ENCODE peak calls at places on chromosomes 2 and 18, in ten cellular contexts. One of them, this sample, is unnamed.

GRCh38 chr2:186771850-186772463 is 77.0 kb downstream of the ZSWIM2 start:
- DNase-seq in AG10803: no peak
- DNase-seq in heart right ventricle: no peak
- DNase-seq in K562: no peak
- DNase-seq in lower leg skin: no peak
- DNase-seq in fibroblast of lung: no peak
- DNase-seq in dorsolateral prefrontal cortex: no peak
- DNase-seq in mucosa of descending colon: no peak
- DNase-seq in IMR-90: no peak
- DNase-seq in fibroblast of villous mesenchyme: peak
- DNase-seq in this sample: no peak

GRCh38 chr2:85560812-85561279 is 447 bp downstream of the GGCX start:
- DNase-seq in AG10803: no peak
- DNase-seq in heart right ventricle: no peak
- DNase-seq in K562: no peak
- DNase-seq in lower leg skin: no peak
- DNase-seq in fibroblast of lung: no peak
- DNase-seq in dorsolateral prefrontal cortex: no peak
- DNase-seq in mucosa of descending colon: no peak
- DNase-seq in IMR-90: no peak
- DNase-seq in fibroblast of villous mesenchyme: peak
- DNase-seq in this sample: no peak

GRCh38 chr18:45741056-45741455 is 17.1 kb downstream of the SLC14A1 start:
- DNase-seq in AG10803: no peak
- DNase-seq in heart right ventricle: no peak
- DNase-seq in K562: no peak
- DNase-seq in lower leg skin: no peak
- DNase-seq in fibroblast of lung: no peak
- DNase-seq in dorsolateral prefrontal cortex: no peak
- DNase-seq in mucosa of descending colon: no peak
- DNase-seq in IMR-90: no peak
- DNase-seq in fibroblast of villous mesenchyme: no peak
- DNase-seq in this sample: no peak

GRCh38 chr18:22871809-22872525 is 61.2 kb upstream of the RBBP8 start:
- DNase-seq in AG10803: peak
- DNase-seq in heart right ventricle: no peak
- DNase-seq in K562: no peak
- DNase-seq in lower leg skin: no peak
- DNase-seq in fibroblast of lung: peak
- DNase-seq in dorsolateral prefrontal cortex: no peak
- DNase-seq in mucosa of descending colon: no peak
- DNase-seq in IMR-90: peak
- DNase-seq in fibroblast of villous mesenchyme: peak
- DNase-seq in this sample: no peak

GRCh38 chr2:10634495-10634894 is 55.3 kb downstream of the NOL10 start:
- DNase-seq in AG10803: no peak
- DNase-seq in heart right ventricle: no peak
- DNase-seq in K562: no peak
- DNase-seq in lower leg skin: no peak
- DNase-seq in fibroblast of lung: no peak
- DNase-seq in dorsolateral prefrontal cortex: no peak
- DNase-seq in mucosa of descending colon: no peak
- DNase-seq in IMR-90: peak
- DNase-seq in fibroblast of villous mesenchyme: peak
- DNase-seq in this sample: no peak

GRCh38 chr2:60818272-60818671 is 62.2 kb downstream of the PAPOLG start:
- DNase-seq in AG10803: no peak
- DNase-seq in heart right ventricle: no peak
- DNase-seq in K562: peak
- DNase-seq in lower leg skin: peak
- DNase-seq in fibroblast of lung: no peak
- DNase-seq in dorsolateral prefrontal cortex: no peak
- DNase-seq in mucosa of descending colon: no peak
- DNase-seq in IMR-90: peak
- DNase-seq in fibroblast of villous mesenchyme: peak
- DNase-seq in this sample: no peak

GRCh38 chr2:69036926-69037325 is 23.9 kb downstream of the ANTXR1 start:
- DNase-seq in AG10803: peak
- DNase-seq in heart right ventricle: no peak
- DNase-seq in K562: no peak
- DNase-seq in lower leg skin: no peak
- DNase-seq in fibroblast of lung: peak
- DNase-seq in dorsolateral prefrontal cortex: no peak
- DNase-seq in mucosa of descending colon: no peak
- DNase-seq in IMR-90: peak
- DNase-seq in fibroblast of villous mesenchyme: no peak
- DNase-seq in this sample: no peak

GRCh38 chr2:134228493-134228903 is 25.4 kb upstream of the MGAT5 start:
- DNase-seq in AG10803: no peak
- DNase-seq in heart right ventricle: no peak
- DNase-seq in K562: peak
- DNase-seq in lower leg skin: no peak
- DNase-seq in fibroblast of lung: no peak
- DNase-seq in dorsolateral prefrontal cortex: no peak
- DNase-seq in mucosa of descending colon: no peak
- DNase-seq in IMR-90: no peak
- DNase-seq in fibroblast of villous mesenchyme: no peak
- DNase-seq in this sample: no peak

GRCh38 chr2:80238692-80239469 is 65.7 kb downstream of the LRRTM1 start:
- DNase-seq in AG10803: peak
- DNase-seq in heart right ventricle: peak
- DNase-seq in K562: peak
- DNase-seq in lower leg skin: no peak
- DNase-seq in fibroblast of lung: peak
- DNase-seq in dorsolateral prefrontal cortex: no peak
- DNase-seq in mucosa of descending colon: peak
- DNase-seq in IMR-90: peak
- DNase-seq in fibroblast of villous mesenchyme: peak
- DNase-seq in this sample: peak

GRCh38 chr2:64645014-64645418 is 8.7 kb downstream of the SERTAD2 start:
- DNase-seq in AG10803: peak
- DNase-seq in heart right ventricle: peak
- DNase-seq in K562: peak
- DNase-seq in lower leg skin: peak
- DNase-seq in fibroblast of lung: peak
- DNase-seq in dorsolateral prefrontal cortex: no peak
- DNase-seq in mucosa of descending colon: peak
- DNase-seq in IMR-90: peak
- DNase-seq in fibroblast of villous mesenchyme: peak
- DNase-seq in this sample: peak

GRCh38 chr2:203352604-203353255 is 24.5 kb downstream of the ABI2 start:
- DNase-seq in AG10803: no peak
- DNase-seq in heart right ventricle: no peak
- DNase-seq in K562: no peak
- DNase-seq in lower leg skin: no peak
- DNase-seq in fibroblast of lung: no peak
- DNase-seq in dorsolateral prefrontal cortex: no peak
- DNase-seq in mucosa of descending colon: no peak
- DNase-seq in IMR-90: no peak
- DNase-seq in fibroblast of villous mesenchyme: no peak
- DNase-seq in this sample: no peak

DNA sequence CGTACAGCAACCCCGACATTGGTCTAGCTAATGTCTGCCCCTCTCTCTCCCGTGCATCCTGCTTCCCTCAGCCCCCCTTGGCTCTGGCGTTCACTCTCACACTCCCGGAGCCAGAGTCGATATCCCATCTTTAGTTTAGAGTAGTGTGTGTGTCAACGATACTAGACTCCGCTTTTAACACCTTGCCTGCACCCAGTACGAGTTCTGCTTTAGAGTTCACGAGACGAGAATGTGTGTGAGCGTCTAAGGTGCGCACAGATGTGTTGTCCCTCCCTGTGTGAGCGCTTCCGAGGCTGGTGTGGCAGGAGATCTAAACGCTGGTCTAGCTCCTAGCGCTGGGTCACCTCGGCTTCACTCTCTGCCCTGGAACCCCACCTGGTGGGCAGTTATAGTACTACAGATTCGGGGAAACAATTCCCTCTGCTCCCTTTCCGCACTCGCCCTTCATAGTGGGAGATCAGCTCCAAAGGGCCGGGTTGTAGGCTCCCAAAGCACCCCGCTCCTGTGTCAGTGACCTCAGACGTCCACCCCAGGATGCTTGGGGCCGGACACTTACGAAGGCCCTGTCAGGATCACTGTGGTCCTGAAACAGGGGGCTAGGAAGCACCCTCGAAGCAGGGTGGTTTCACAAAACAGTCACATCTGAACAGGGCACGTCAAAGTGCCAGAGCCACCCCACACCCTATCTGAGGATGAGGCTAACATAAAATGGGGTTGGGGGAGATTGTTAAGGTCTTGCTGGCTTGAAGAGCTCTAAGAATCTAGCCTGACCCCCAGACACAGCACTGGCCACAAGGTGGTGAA is 2.7 kb upstream of the CYP26B1 start:
- DNase-seq in AG10803: peak
- DNase-seq in heart right ventricle: peak
- DNase-seq in K562: peak
- DNase-seq in lower leg skin: peak
- DNase-seq in fibroblast of lung: peak
- DNase-seq in dorsolateral prefrontal cortex: peak
- DNase-seq in mucosa of descending colon: peak
- DNase-seq in IMR-90: peak
- DNase-seq in fibroblast of villous mesenchyme: peak
- DNase-seq in this sample: peak
- H3K4me3 ChIP-seq in AG10803: peak
- H3K4me3 ChIP-seq in heart right ventricle: no peak
- H3K4me3 ChIP-seq in K562: no peak
- H3K4me3 ChIP-seq in lower leg skin: no peak
- H3K4me3 ChIP-seq in fibroblast of lung: no peak
- H3K4me3 ChIP-seq in dorsolateral prefrontal cortex: peak
- H3K4me3 ChIP-seq in mucosa of descending colon: no peak
- H3K4me3 ChIP-seq in IMR-90: no peak
- H3K4me3 ChIP-seq in fibroblast of villous mesenchyme: no peak
- H3K4me3 ChIP-seq in this sample: no peak

DNA sequence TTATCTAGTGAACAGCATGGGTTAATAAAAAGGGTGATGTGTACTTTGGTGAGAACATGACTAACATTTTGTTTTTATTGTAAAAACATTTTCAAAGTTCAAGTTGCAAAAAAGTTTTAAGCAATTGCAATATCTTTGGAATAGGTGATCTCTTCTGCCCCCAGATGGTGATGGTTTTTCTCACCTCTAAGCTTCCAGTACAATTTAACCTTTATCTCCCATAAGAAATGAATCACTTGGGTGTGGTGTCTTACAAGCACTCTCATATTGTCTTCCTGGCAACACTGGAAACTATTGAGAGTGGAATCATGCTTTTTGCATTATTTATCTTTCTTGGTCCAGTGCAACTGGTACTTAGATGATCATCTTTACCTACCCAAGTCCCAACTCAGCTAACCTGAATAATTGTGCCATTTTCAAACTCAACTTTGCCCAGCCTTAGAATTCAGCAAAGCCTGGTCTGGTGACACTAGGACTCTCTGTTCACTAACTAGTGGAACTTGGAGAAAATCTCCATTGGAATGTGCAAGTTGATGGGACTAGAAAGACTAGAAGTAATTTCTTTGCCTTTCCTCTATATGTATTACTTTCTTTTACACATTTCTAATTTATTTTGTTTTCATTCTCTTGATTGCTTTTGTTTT is 964.6 kb upstream of the ZEB2 start:
- DNase-seq in AG10803: peak
- DNase-seq in heart right ventricle: no peak
- DNase-seq in K562: peak
- DNase-seq in lower leg skin: no peak
- DNase-seq in fibroblast of lung: peak
- DNase-seq in dorsolateral prefrontal cortex: no peak
- DNase-seq in mucosa of descending colon: no peak
- DNase-seq in IMR-90: peak
- DNase-seq in fibroblast of villous mesenchyme: peak
- DNase-seq in this sample: no peak
- TF ChIP-seq CTCF in AG10803: peak
- TF ChIP-seq CTCF in heart right ventricle: no peak
- TF ChIP-seq CTCF in K562: no peak
- TF ChIP-seq CTCF in lower leg skin: no peak
- TF ChIP-seq CTCF in fibroblast of lung: peak
- TF ChIP-seq CTCF in dorsolateral prefrontal cortex: peak
- TF ChIP-seq CTCF in mucosa of descending colon: no peak
- TF ChIP-seq CTCF in IMR-90: peak
- TF ChIP-seq CTCF in fibroblast of villous mesenchyme: peak
- TF ChIP-seq CTCF in this sample: no peak

GRCh38 chr2:102401868-102402267 is 21.1 kb upstream of the IL18RAP start:
- DNase-seq in AG10803: no peak
- DNase-seq in heart right ventricle: no peak
- DNase-seq in K562: no peak
- DNase-seq in lower leg skin: no peak
- DNase-seq in fibroblast of lung: no peak
- DNase-seq in dorsolateral prefrontal cortex: no peak
- DNase-seq in mucosa of descending colon: no peak
- DNase-seq in IMR-90: no peak
- DNase-seq in fibroblast of villous mesenchyme: no peak
- DNase-seq in this sample: no peak

GRCh38 chr2:102396012-102396411 is 26.9 kb upstream of the IL18RAP start:
- DNase-seq in AG10803: no peak
- DNase-seq in heart right ventricle: no peak
- DNase-seq in K562: no peak
- DNase-seq in lower leg skin: no peak
- DNase-seq in fibroblast of lung: no peak
- DNase-seq in dorsolateral prefrontal cortex: no peak
- DNase-seq in mucosa of descending colon: no peak
- DNase-seq in IMR-90: no peak
- DNase-seq in fibroblast of villous mesenchyme: no peak
- DNase-seq in this sample: no peak

GRCh38 chr2:102392942-102393341 is 30.0 kb upstream of the IL18RAP start:
- DNase-seq in AG10803: no peak
- DNase-seq in heart right ventricle: no peak
- DNase-seq in K562: no peak
- DNase-seq in lower leg skin: no peak
- DNase-seq in fibroblast of lung: no peak
- DNase-seq in dorsolateral prefrontal cortex: no peak
- DNase-seq in mucosa of descending colon: no peak
- DNase-seq in IMR-90: no peak
- DNase-seq in fibroblast of villous mesenchyme: no peak
- DNase-seq in this sample: no peak

GRCh38 chr2:102399499-102400141 is 23.3 kb upstream of the IL18RAP start:
- DNase-seq in AG10803: no peak
- DNase-seq in heart right ventricle: no peak
- DNase-seq in K562: no peak
- DNase-seq in lower leg skin: no peak
- DNase-seq in fibroblast of lung: no peak
- DNase-seq in dorsolateral prefrontal cortex: no peak
- DNase-seq in mucosa of descending colon: no peak
- DNase-seq in IMR-90: no peak
- DNase-seq in fibroblast of villous mesenchyme: no peak
- DNase-seq in this sample: no peak

GRCh38 chr2:102397167-102397566 is 25.8 kb upstream of the IL18RAP start:
- DNase-seq in AG10803: no peak
- DNase-seq in heart right ventricle: no peak
- DNase-seq in K562: no peak
- DNase-seq in lower leg skin: no peak
- DNase-seq in fibroblast of lung: no peak
- DNase-seq in dorsolateral prefrontal cortex: no peak
- DNase-seq in mucosa of descending colon: no peak
- DNase-seq in IMR-90: no peak
- DNase-seq in fibroblast of villous mesenchyme: no peak
- DNase-seq in this sample: no peak
- H3K4me3 ChIP-seq in AG10803: no peak
- H3K4me3 ChIP-seq in heart right ventricle: no peak
- H3K4me3 ChIP-seq in K562: no peak
- H3K4me3 ChIP-seq in lower leg skin: no peak
- H3K4me3 ChIP-seq in fibroblast of lung: no peak
- H3K4me3 ChIP-seq in dorsolateral prefrontal cortex: no peak
- H3K4me3 ChIP-seq in mucosa of descending colon: no peak
- H3K4me3 ChIP-seq in IMR-90: no peak
- H3K4me3 ChIP-seq in fibroblast of villous mesenchyme: no peak
- H3K4me3 ChIP-seq in this sample: no peak

GRCh38 chr2:216139884-216140283 is 30.7 kb downstream of the XRCC5 start:
- DNase-seq in AG10803: no peak
- DNase-seq in heart right ventricle: no peak
- DNase-seq in K562: peak
- DNase-seq in lower leg skin: no peak
- DNase-seq in fibroblast of lung: no peak
- DNase-seq in dorsolateral prefrontal cortex: no peak
- DNase-seq in mucosa of descending colon: no peak
- DNase-seq in IMR-90: no peak
- DNase-seq in fibroblast of villous mesenchyme: no peak
- DNase-seq in this sample: no peak
- TF ChIP-seq CTCF in AG10803: no peak
- TF ChIP-seq CTCF in heart right ventricle: no peak
- TF ChIP-seq CTCF in K562: peak
- TF ChIP-seq CTCF in lower leg skin: no peak
- TF ChIP-seq CTCF in fibroblast of lung: peak
- TF ChIP-seq CTCF in dorsolateral prefrontal cortex: no peak
- TF ChIP-seq CTCF in mucosa of descending colon: no peak
- TF ChIP-seq CTCF in IMR-90: peak
- TF ChIP-seq CTCF in fibroblast of villous mesenchyme: peak
- TF ChIP-seq CTCF in this sample: peak

This sample was measured in transverse colon.